ENCODE peak calls at places on chromosomes 11 and 22, in six cellular contexts. V, S, D, H, Q and K are unnamed samples.
A peak's percentile ranks its signal among the peaks of the same experiment; 100 is the strongest.

GRCh38 chr11:112771847-112772246 is 189.4 kb upstream of the NCAM1 start:
- DNase-seq in H (no peak), S (no peak), Q (no peak), V (no peak), D (no peak), K (no peak)

GRCh38 chr11:66467034-66467659 is 442 bp downstream of the PELI3 start:
- DNase-seq in Q (no peak), D (no peak), S (no peak), V (no peak), H (no peak), K (no peak)

GRCh38 chr11:12921580-12922157 is 87.4 kb upstream of the RASSF10 start:
- DNase-seq in D (no peak), H (no peak), Q (no peak), V (no peak), S (no peak), K (no peak)

GRCh38 chr22:20427104-20427944 is 10.3 kb downstream of the SCARF2 start:
- DNase-seq in D (no peak), Q (no peak), S (no peak), H (no peak), V (no peak), K (no peak)

GRCh38 chr11:71089571-71089970 is 162.8 kb downstream of the SHANK2 start:
- DNase-seq in V (no peak), H (no peak), S (no peak), D (no peak), Q (no peak), K (no peak)

GRCh38 chr22:38504731-38505594 is 1.1 kb downstream of the DDX17 start:
- DNase-seq in V (no peak), H (peak; percentile 11), Q (no peak), D (peak; percentile 53), S (no peak), K (no peak)

GRCh38 chr11:86478348-86478747 is 103.7 kb downstream of the CCDC81 start:
- DNase-seq in S (no peak), D (no peak), V (no peak), Q (no peak), H (no peak), K (no peak)

GRCh38 chr22:20128902-20129746 is 2.5 kb upstream of the ZDHHC8 start:
- DNase-seq in S (no peak), Q (no peak), H (no peak), D (peak; percentile 49), V (peak; percentile 86), K (no peak)

GRCh38 chr11:112844530-112844929 is 116.7 kb upstream of the NCAM1 start:
- DNase-seq in H (no peak), S (no peak), Q (no peak), V (no peak), D (no peak), K (no peak)

GRCh38 chr11:92552942-92553341 is 328.3 kb downstream of the FAT3 start:
- DNase-seq in Q (no peak), V (no peak), D (peak; percentile 2), H (no peak), S (no peak), K (no peak)

GRCh38 chr22:18104566-18104965 is 6.0 kb upstream of the TUBA8 start:
- DNase-seq in Q (no peak), V (no peak), S (no peak), D (no peak), H (no peak), K (no peak)

GRCh38 chr22:21902296-21903087 is 35.0 kb upstream of the MAPK1 start:
- DNase-seq in Q (peak; percentile 56), D (peak; percentile 69), H (no peak), S (no peak), V (peak; percentile 35), K (no peak)

GRCh38 chr22:37639771-37640590 is 512 bp downstream of the SH3BP1 start:
- DNase-seq in H (peak; percentile 77), V (peak; percentile 63), Q (no peak), S (no peak), D (no peak), K (no peak)

GRCh38 chr22:32661737-32662586 is 139.5 kb upstream of the TIMP3 start:
- DNase-seq in D (no peak), V (no peak), H (no peak), Q (no peak), S (no peak), K (no peak)

GRCh38 chr22:45397806-45398205 is 15.6 kb downstream of the SMC1B start:
- DNase-seq in Q (no peak), V (no peak), H (no peak), D (peak; percentile 17), S (no peak), K (no peak)

GRCh38 chr11:76578655-76579046 is 91.9 kb downstream of the LRRC32 start:
- DNase-seq in D (no peak), S (no peak), H (peak; percentile 14), Q (no peak), V (no peak), K (no peak)

GRCh38 chr22:44119669-44120313 is 60.9 kb upstream of the PARVG start:
- DNase-seq in V (no peak), Q (no peak), S (no peak), D (no peak), H (no peak), K (no peak)

GRCh38 chr22:29946220-29946619 is 63.2 kb downstream of the MTMR3 start:
- DNase-seq in S (no peak), D (no peak), V (no peak), Q (no peak), H (peak; percentile 13), K (no peak)

GRCh38 chr22:46846832-46847355 is 84.4 kb downstream of the TBC1D22A start:
- DNase-seq in D (no peak), V (no peak), S (no peak), H (no peak), Q (no peak), K (no peak)
- TF ChIP-seq REST in D (no peak), V (no peak), S (no peak), H (no peak), Q (no peak), K (no peak)

DNA sequence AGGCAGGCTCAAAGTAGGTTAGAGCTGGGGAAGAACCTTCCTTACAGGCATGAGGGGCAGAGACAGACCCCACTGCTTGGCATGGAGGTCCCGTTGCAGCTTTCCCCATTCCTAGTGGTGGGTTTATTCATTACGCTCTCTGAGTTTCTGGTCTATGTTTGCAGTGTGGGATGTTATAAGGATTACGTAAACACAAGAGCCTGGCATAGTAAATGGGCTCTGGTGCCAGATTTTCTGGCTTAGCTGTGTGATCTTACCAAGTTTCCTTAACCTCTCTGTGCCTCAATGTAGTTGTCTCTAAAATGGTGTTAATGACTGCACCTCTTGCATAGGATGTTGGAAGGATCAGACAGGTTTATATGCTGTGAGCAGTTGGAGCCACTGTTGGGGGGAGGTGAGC is 15.1 kb downstream of the DTX4 start:
- DNase-seq in V (no peak), S (no peak), Q (no peak), H (no peak), D (no peak), K (no peak)
- H3K4me1 ChIP-seq in V (peaks cover 2% of the 10 kb centered on the region), S (peaks cover 13% of the 10 kb centered on the region), Q (peaks cover 10% of the 10 kb centered on the region), H (no peaks in the 10 kb centered on the region), D (peaks cover 30% of the 10 kb centered on the region), K (no peaks in the 10 kb centered on the region)

DNA sequence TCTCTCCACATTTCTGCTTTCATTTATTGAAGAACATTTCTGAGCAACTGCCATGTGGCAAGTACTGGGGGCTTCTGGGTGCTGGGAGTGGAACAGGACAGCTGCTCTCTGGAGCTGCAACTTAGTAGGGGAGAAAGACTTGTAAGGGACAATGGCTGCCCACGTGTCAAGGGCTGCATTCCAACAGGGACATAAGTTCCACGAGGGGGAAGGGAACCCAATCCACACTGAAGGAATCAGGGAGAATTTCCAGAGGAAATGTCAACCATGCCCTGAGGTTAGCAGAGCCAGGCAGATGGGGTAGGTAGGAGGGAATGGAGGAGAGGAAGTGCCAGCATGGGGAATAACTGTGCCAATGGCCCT is 1.7 kb downstream of the MAPK8IP2 start:
- DNase-seq in V (no peak), Q (no peak), S (no peak), D (no peak), H (no peak), K (no peak)
- TF ChIP-seq SIN3A in V (no peak), Q (no peak), S (no peak), D (no peak), H (no peak), K (no peak)

DNA sequence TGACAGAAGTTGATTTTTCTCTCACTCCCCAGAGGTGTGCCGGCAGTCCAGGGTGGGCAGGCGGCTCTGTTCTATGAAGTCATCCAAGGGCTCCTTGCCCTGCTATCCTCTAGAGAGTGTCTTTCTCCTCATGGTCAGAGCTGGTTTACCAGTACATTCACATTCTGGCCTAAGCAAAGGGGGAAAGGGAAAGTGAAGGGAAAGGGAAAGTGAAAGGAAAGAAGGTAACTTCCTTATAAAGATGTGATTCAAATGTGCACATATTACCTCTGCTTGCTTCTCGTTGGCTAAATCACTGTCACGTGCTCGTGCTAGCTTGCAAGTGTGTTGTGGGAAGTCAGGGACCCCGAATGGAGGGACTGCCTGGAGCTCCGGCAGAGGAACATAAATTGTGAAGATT is 2.9 kb upstream of the HTATIP2 start:
- DNase-seq in V (no peak), S (no peak), H (no peak), Q (peak; percentile 21), D (peak; percentile 53), K (no peak)
- TF ChIP-seq REST in V (no peak), S (no peak), H (no peak), Q (no peak), D (no peak), K (no peak)

GRCh38 chr11:122723576-122723975 is 68.1 kb downstream of the UBASH3B start:
- DNase-seq in Q (no peak), V (no peak), D (no peak), S (no peak), H (no peak), K (no peak)
- H3K4me1 ChIP-seq in Q (peaks cover 12% of the 10 kb centered on the region), V (no peaks in the 10 kb centered on the region), D (no peaks in the 10 kb centered on the region), S (peaks cover 18% of the 10 kb centered on the region), H (peaks cover 32% of the 10 kb centered on the region), K (no peaks in the 10 kb centered on the region)

GRCh38 chr22:19109198-19110063 is 12.8 kb downstream of the DGCR2 start:
- DNase-seq in H (no peak), Q (peak; percentile 55), S (no peak), D (peak; percentile 79), V (no peak), K (no peak)
- TF ChIP-seq SIN3A in H (no peak), Q (no peak), S (no peak), D (no peak), V (peak; percentile 56), K (no peak)

GRCh38 chr11:11464555-11464954 is 111.5 kb upstream of the CSNK2A3 start:
- DNase-seq in H (no peak), S (no peak), D (no peak), V (no peak), Q (no peak), K (no peak)
- TF ChIP-seq REST in H (no peak), S (no peak), D (no peak), V (no peak), Q (no peak), K (no peak)

DNA sequence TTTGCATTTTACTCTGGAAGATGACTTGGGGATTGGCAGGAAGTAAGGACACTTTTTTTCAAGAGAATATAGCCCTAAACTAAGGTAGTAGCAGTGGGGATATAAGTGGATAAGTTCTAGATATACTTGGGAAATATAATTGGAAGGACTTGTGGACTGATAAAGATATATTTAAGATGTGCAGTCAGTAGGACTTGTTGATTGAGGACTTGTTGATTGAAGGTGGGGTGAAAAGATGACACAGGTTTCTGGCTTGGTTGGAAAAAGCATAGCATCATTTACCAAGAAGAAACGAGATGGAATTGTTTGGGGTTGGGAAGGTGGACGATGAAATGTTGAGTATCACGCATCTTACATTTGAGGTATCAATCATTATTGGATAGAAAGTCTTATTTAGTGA is 1.5 kb upstream of the TAF10 start:
- DNase-seq in S (no peak), H (no peak), V (no peak), Q (no peak), D (no peak), K (no peak)
- H3K4me1 ChIP-seq in S (peaks cover 11% of the 10 kb centered on the region), H (peaks cover 7% of the 10 kb centered on the region), V (peaks cover 26% of the 10 kb centered on the region), Q (peaks cover 21% of the 10 kb centered on the region), D (peaks cover 36% of the 10 kb centered on the region), K (peaks cover 29% of the 10 kb centered on the region)